ENCODE peak calls at places on chromosome 6, in nine cellular contexts. Z is lower leg skin, P is NB4, X is body of pancreas, K is ovary, U is Peyer's patch, V is HCT116, O is stomach, L is H1. C is an unnamed sample.

GRCh38 chr6:39228992-39229767 is at the start of gene KCNK5:
- DNase-seq in X (peak; percentile 93), L (peak; percentile 80), P (peak; percentile 95), K (peak; percentile 85), Z (peak; percentile 40), O (peak; percentile 89), V (peak; percentile 73), U (peak; percentile 95), C (peak; percentile 89)

GRCh38 chr6:143675946-143676345 is 1.8 kb upstream of the PHACTR2 start:
- DNase-seq in Z (no peak), X (no peak), U (no peak), L (no peak), V (no peak), P (no peak), K (no peak), O (no peak), C (no peak)

GRCh38 chr6:26016326-26017275 is 54.0 kb downstream of the TRIM38 start:
- DNase-seq in U (no peak), K (peak; percentile 73), V (no peak), Z (no peak), O (no peak), L (no peak), P (no peak), X (peak; percentile 26), C (no peak)

GRCh38 chr6:168333039-168333438 is 13.5 kb upstream of the DACT2 start:
- DNase-seq in P (peak; percentile 20), K (no peak), Z (no peak), U (no peak), O (no peak), V (peak; percentile 29), X (peak; percentile 50), L (no peak), C (peak; percentile 12)

GRCh38 chr6:77707603-77708002 is 54.8 kb downstream of the MEI4 start:
- DNase-seq in P (no peak), X (no peak), K (no peak), V (no peak), Z (no peak), O (no peak), L (no peak), U (no peak), C (no peak)

GRCh38 chr6:144843701-144844100 is 558.6 kb downstream of the UTRN start:
- DNase-seq in V (no peak), O (no peak), P (no peak), Z (no peak), X (no peak), K (no peak), L (no peak), U (no peak), C (no peak)

GRCh38 chr6:13406051-13406477 is 77.7 kb upstream of the TBC1D7 start:
- DNase-seq in O (no peak), L (no peak), K (no peak), Z (no peak), U (no peak), X (peak; percentile 53), V (no peak), P (peak; percentile 53), C (peak; percentile 37)

GRCh38 chr6:153001767-153002612 is 519 bp downstream of the MTRF1L start:
- DNase-seq in V (no peak), X (no peak), L (no peak), U (no peak), Z (no peak), K (peak; percentile 10), P (peak; percentile 48), O (no peak), C (peak; percentile 79)

GRCh38 chr6:69232506-69233194 is 564.2 kb downstream of the LMBRD1 start:
- DNase-seq in U (peak; percentile 66), K (peak; percentile 44), L (no peak), Z (no peak), X (peak; percentile 78), V (no peak), O (peak; percentile 53), P (peak; percentile 71), C (peak; percentile 49)

GRCh38 chr6:169831450-169832246 is 80.2 kb downstream of the ERMARD start:
- DNase-seq in K (peak; percentile 85), L (peak; percentile 79), Z (peak; percentile 58), U (peak; percentile 81), V (peak; percentile 38), O (peak; percentile 85), P (peak; percentile 84), X (peak; percentile 81), C (peak; percentile 52)

GRCh38 chr6:110815260-110816109 is at the start of gene CDK19:
- DNase-seq in P (peak; percentile 100), Z (peak; percentile 98), K (peak; percentile 96), X (peak; percentile 99), V (peak; percentile 97), L (peak; percentile 97), U (peak; percentile 98), O (peak; percentile 99), C (peak; percentile 99)
- TF ChIP-seq POLR2A in P (peak; percentile 91), Z (no peak), K (peak; percentile 57), X (peak; percentile 96), V (peak; percentile 96), L (peak; percentile 99), U (peak; percentile 90), O (no peak), C (peak; percentile 99)

GRCh38 chr6:29723666-29724588 is 693 bp downstream of the HLA-F start:
- DNase-seq in P (no peak), K (peak; percentile 45), O (peak; percentile 67), V (no peak), X (peak; percentile 41), Z (no peak), U (peak; percentile 80), L (no peak), C (peak; percentile 7)
- TF ChIP-seq POLR2A in P (no peak), K (no peak), O (no peak), V (no peak), X (no peak), Z (no peak), U (no peak), L (no peak), C (no peak)

GRCh38 chr6:57278570-57278969 is 38.9 kb upstream of the PRIM2 start:
- DNase-seq in P (no peak), O (no peak), Z (no peak), X (no peak), L (no peak), K (no peak), U (no peak), V (no peak), C (no peak)

GRCh38 chr6:57284056-57284455 is 33.4 kb upstream of the PRIM2 start:
- DNase-seq in U (no peak), V (no peak), K (no peak), P (no peak), L (no peak), X (no peak), Z (no peak), O (no peak), C (no peak)

GRCh38 chr6:57283096-57283495 is 34.3 kb upstream of the PRIM2 start:
- DNase-seq in V (no peak), K (no peak), L (no peak), O (no peak), Z (no peak), X (no peak), P (no peak), U (no peak), C (no peak)
- TF ChIP-seq POLR2A in V (no peak), K (no peak), L (no peak), O (no peak), Z (no peak), X (no peak), P (no peak), U (no peak), C (no peak)

GRCh38 chr6:157956171-157956730 is 25.4 kb upstream of the SYNJ2 start:
- DNase-seq in O (no peak), V (no peak), U (no peak), P (no peak), Z (no peak), L (no peak), X (no peak), K (no peak), C (no peak)

GRCh38 chr6:157953580-157954091 is 28.0 kb upstream of the SYNJ2 start:
- DNase-seq in O (no peak), L (no peak), P (peak; percentile 14), U (no peak), X (no peak), V (no peak), K (no peak), Z (no peak), C (no peak)

GRCh38 chr6:157955675-157956074 is 26.0 kb upstream of the SYNJ2 start:
- DNase-seq in O (no peak), V (no peak), Z (no peak), L (no peak), X (no peak), K (no peak), P (no peak), U (no peak), C (no peak)

GRCh38 chr6:157952751-157953479 is 28.7 kb upstream of the SYNJ2 start:
- DNase-seq in Z (no peak), V (no peak), L (no peak), P (no peak), X (no peak), K (no peak), O (no peak), U (peak; percentile 62), C (no peak)

GRCh38 chr6:157954150-157955117 is 27.2 kb upstream of the SYNJ2 start:
- DNase-seq in Z (no peak), V (no peak), X (peak; percentile 89), U (peak; percentile 93), L (no peak), O (peak; percentile 87), K (no peak), P (peak; percentile 51), C (no peak)
- TF ChIP-seq POLR2A in Z (no peak), V (no peak), X (peak; percentile 34), U (no peak), L (no peak), O (no peak), K (no peak), P (no peak), C (no peak)

GRCh38 chr6:4125933-4126864 is 9.2 kb downstream of the ECI2 start:
- DNase-seq in Z (no peak), O (no peak), K (no peak), U (no peak), L (no peak), P (peak; percentile 37), X (no peak), V (peak; percentile 42), C (peak; percentile 18)
- TF ChIP-seq POLR2A in Z (no peak), O (no peak), K (no peak), U (no peak), L (no peak), P (no peak), X (no peak), V (no peak), C (no peak)

DNA sequence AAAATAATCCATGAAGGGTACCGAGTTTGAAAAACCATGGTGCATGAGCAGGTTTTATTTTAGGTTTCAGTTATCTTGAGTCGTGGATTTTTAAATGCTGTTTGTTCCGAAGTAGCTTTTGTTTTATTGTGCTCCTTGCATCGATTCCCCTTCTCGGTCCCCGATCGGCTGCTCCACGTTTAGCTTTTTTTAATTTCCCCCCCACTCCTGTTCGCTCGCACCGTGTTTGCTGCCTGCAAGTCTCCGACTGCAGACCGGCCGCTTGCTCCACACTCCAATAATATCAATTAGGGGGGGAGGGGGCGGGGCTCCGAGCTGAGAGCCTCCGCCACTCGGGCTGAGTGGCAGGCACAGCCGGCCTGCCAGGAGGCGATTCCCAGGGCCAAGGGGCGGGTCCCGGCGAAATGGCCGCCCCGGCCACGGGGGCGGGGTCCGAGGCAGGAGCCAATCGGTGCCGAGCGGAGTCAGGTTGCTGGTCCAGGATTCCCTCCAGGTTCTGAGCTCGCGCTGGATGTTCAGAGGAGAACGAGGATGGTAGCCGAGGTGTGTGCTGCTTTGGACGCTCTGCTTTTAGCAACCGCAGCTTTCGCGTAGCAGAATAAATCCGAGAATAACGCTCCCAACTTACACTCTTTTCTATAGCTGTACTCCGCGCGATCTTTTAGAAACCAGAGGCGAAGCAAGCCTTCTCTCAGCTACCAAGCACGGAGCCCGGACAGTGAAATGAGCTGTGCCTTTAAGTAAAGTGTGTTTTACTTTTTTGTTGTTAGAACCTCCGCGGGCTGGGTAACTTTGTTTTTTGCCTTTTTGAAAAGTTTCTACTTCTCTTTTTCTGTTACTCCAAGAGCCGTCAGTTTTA is at the start of gene EPHA7:
- DNase-seq in L (peak; percentile 94), U (peak; percentile 87), V (no peak), O (peak; percentile 80), P (peak; percentile 50), X (peak; percentile 95), Z (peak; percentile 72), K (peak; percentile 96), C (peak; percentile 66)
- TF ChIP-seq POLR2A in L (peak; percentile 98), U (no peak), V (no peak), O (no peak), P (no peak), X (peak; percentile 64), Z (no peak), K (peak; percentile 34), C (no peak)